ENCODE peak calls at places on chromosome 4, in four cellular contexts. N is tibial nerve, F is fibroblast of lung, K is neural progenitor cell. X is an unnamed sample.

GRCh38 chr4:107125496-107125895 is 89.4 kb upstream of the DKK2 start:
- DNase-seq in K (no peak), N (no peak), F (no peak), X (no peak)

GRCh38 chr4:95293014-95293413 is 255.8 kb downstream of the UNC5C start:
- DNase-seq in F (peak; percentile 44), K (no peak), N (no peak), X (no peak)

GRCh38 chr4:87266986-87267385 is 46.6 kb upstream of the KLHL8 start:
- DNase-seq in K (no peak), N (no peak), F (no peak), X (no peak)

GRCh38 chr4:85807247-85807915 is 332.4 kb downstream of the ARHGAP24 start:
- DNase-seq in N (no peak), F (peak; percentile 59), K (no peak), X (no peak)

GRCh38 chr4:3212391-3213100 is 36.4 kb upstream of the MSANTD1 start:
- DNase-seq in N (no peak), F (no peak), K (no peak), X (no peak)

GRCh38 chr4:97498875-97499274 is 644.4 kb downstream of the STPG2 start:
- DNase-seq in K (no peak), N (no peak), F (no peak), X (no peak)

GRCh38 chr4:15003441-15003890 is 1.2 kb downstream of the CPEB2 start:
- DNase-seq in F (no peak), K (peak; percentile 63), N (no peak), X (no peak)

GRCh38 chr4:160194716-160195115 is 1091.8 kb downstream of the RAPGEF2 start:
- DNase-seq in K (no peak), F (no peak), N (no peak), X (no peak)

GRCh38 chr4:60805500-60806313 is 394.4 kb upstream of the ADGRL3 start:
- DNase-seq in F (peak; percentile 61), K (peak; percentile 59), N (no peak), X (no peak)

GRCh38 chr4:8534129-8534528 is 46.1 kb upstream of the GPR78 start:
- DNase-seq in K (no peak), F (peak; percentile 15), N (no peak), X (no peak)

GRCh38 chr4:76830612-76831474 is 67.1 kb downstream of the SOWAHB start:
- DNase-seq in N (peak; percentile 28), F (peak; percentile 87), K (peak; percentile 50), X (peak; percentile 64)

GRCh38 chr4:139670765-139671164 is 5.1 kb downstream of the MGST2 start:
- DNase-seq in N (no peak), K (no peak), F (no peak), X (no peak)

GRCh38 chr4:32148120-32148666 is 1428.0 kb downstream of the PCDH7 start:
- DNase-seq in N (no peak), K (peak; percentile 23), F (peak; percentile 65), X (no peak)

GRCh38 chr4:53788011-53788410 is 196.7 kb upstream of the LNX1 start:
- DNase-seq in N (no peak), K (no peak), F (no peak), X (no peak)

GRCh38 chr4:137635596-137635995 is 103.3 kb upstream of the PCDH18 start:
- DNase-seq in K (peak; percentile 47), F (peak; percentile 63), N (no peak), X (no peak)

GRCh38 chr4:175702703-175703102 is 109.4 kb downstream of the GPM6A start:
- DNase-seq in N (no peak), K (no peak), F (no peak), X (no peak)

GRCh38 chr4:146192060-146192459 is 16.5 kb downstream of the LSM6 start:
- DNase-seq in N (peak; percentile 39), K (no peak), F (peak; percentile 24), X (no peak)

GRCh38 chr4:13642576-13642975 is 15.1 kb upstream of the BOD1L1 start:
- DNase-seq in K (no peak), F (peak; percentile 61), N (peak; percentile 37), X (no peak)

GRCh38 chr4:170122252-170122651 is 32.5 kb upstream of the AADAT start:
- DNase-seq in F (no peak), K (no peak), N (no peak), X (no peak)

GRCh38 chr4:46386570-46386969 is 3.4 kb downstream of the GABRA2 start:
- DNase-seq in K (peak; percentile 38), F (no peak), N (no peak), X (no peak)

GRCh38 chr4:188434686-188435085 is 295.4 kb downstream of the TRIML1 start:
- DNase-seq in F (no peak), N (no peak), K (no peak), X (no peak)

GRCh38 chr4:105135746-105136145 is 10.9 kb upstream of the TET2 start:
- DNase-seq in F (no peak), N (no peak), K (no peak), X (no peak)

GRCh38 chr4:86653237-86653865 is 59.2 kb downstream of the PTPN13 start:
- DNase-seq in N (no peak), K (no peak), F (no peak), X (no peak)

GRCh38 chr4:100428051-100428450 is 89.8 kb downstream of the EMCN start:
- DNase-seq in K (no peak), N (no peak), F (no peak), X (no peak)

GRCh38 chr4:142265536-142265935 is 580.6 kb downstream of the INPP4B start:
- DNase-seq in N (no peak), K (no peak), F (peak; percentile 81), X (peak; percentile 11)

GRCh38 chr4:88522702-88523324 is 763 bp downstream of the PYURF start:
- DNase-seq in N (peak; percentile 9), K (peak; percentile 53), F (peak; percentile 55), X (no peak)

GRCh38 chr4:55444822-55445221 is 49.1 kb downstream of the TMEM165 start:
- DNase-seq in K (peak; percentile 24), F (peak; percentile 61), N (no peak), X (no peak)

GRCh38 chr4:182560358-182560757 is 317.2 kb downstream of the TENM3 start:
- DNase-seq in K (peak; percentile 94), N (no peak), F (peak; percentile 23), X (no peak)

GRCh38 chr4:33625762-33626161 is 2618.6 kb downstream of the ARAP2 start:
- DNase-seq in F (peak; percentile 3), K (peak; percentile 6), N (no peak), X (no peak)

GRCh38 chr4:165877291-165877690 is 4.3 kb downstream of the TLL1 start:
- DNase-seq in F (no peak), K (no peak), N (no peak), X (no peak)

GRCh38 chr4:25401066-25401465 is 24.0 kb downstream of the ANAPC4 start:
- DNase-seq in N (no peak), K (no peak), F (no peak), X (no peak)

DNA sequence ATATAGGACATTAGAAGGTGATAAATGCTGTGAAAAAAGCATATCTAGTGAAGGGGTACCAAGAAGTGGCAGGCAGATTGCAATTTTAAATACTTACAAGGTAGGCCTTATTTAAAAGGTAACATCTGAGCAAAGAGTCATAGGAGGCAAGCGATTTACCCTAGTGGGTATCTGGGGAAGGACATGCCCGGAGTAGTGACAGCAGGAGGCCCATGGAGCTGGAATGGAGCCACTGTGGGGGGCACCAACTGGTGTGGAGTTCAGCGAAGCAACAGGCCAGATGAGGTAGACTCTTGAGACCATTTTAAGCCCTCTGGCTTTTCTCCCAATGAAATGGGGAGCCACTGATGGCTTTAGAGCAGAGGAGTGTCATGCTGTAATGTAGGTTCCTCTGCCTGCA is 37.3 kb downstream of the SEC24D start:
- DNase-seq in N (no peak), K (no peak), F (no peak), X (no peak)
- TF ChIP-seq CTCF in N (no peak), K (peak; percentile 30), F (peak; percentile 4), X (peak; percentile 23)

DNA sequence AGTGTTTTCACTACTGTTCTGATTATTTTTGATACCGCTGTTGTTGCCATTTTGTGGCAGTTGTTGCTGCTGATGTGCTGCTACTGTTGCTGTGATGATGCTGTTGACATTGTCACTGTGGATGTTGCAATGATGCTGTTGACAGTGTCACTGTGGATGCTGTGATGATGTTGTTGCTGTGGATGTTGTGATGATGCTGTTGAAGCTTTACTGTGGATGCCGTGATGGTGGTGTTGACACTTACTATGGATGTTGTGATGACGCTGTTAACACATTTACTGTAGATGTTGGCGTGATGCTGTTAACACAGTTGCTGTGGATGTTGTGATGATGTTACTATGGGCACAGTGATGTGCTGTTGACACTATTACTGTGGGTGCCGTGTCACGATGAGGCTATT is 180.3 kb downstream of the EVC2 start:
- DNase-seq in K (no peak), N (no peak), F (no peak), X (no peak)
- H3K4me3 ChIP-seq in K (no peak overlapping the region), N (no peak overlapping the region), F (no peak overlapping the region), X (no peak overlapping the region)

GRCh38 chr4:27318740-27319139 is 458.1 kb downstream of the STIM2 start:
- DNase-seq in N (no peak), F (peak; percentile 12), K (peak; percentile 72), X (no peak)
- TF ChIP-seq CTCF in N (no peak), F (peak; percentile 24), K (peak; percentile 68), X (peak; percentile 63)

DNA sequence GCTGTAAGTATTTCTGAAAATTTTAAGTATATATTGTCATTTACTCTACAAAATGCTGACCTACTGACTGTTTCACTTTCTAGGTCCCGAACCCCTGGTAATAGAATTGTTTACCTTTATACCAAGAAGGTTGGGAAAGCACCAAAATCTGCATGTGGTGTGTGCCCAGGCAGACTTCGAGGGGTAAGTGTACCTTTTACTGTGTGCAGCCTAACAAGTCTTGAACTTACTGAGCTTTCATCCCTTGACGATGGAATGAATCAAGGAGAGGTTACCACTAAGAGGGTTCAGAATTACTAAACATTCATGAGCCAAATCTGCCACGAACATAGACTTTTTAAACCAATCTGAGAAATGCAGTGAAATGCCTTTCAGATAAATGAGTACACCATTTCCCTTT is 1.6 kb downstream of the RPL34 start:
- DNase-seq in F (no peak), N (no peak), K (no peak), X (no peak)
- H3K4me3 ChIP-seq in F (peak overlapping the region; percentile 85), N (no peak overlapping the region), K (peak overlapping the region; percentile 87), X (no peak overlapping the region)

GRCh38 chr4:180947421-180947820 is 1295.8 kb upstream of the TENM3 start:
- DNase-seq in N (no peak), K (peak; percentile 11), F (peak; percentile 85), X (no peak)
- TF ChIP-seq CTCF in N (no peak), K (peak; percentile 28), F (peak; percentile 20), X (peak; percentile 32)

DNA sequence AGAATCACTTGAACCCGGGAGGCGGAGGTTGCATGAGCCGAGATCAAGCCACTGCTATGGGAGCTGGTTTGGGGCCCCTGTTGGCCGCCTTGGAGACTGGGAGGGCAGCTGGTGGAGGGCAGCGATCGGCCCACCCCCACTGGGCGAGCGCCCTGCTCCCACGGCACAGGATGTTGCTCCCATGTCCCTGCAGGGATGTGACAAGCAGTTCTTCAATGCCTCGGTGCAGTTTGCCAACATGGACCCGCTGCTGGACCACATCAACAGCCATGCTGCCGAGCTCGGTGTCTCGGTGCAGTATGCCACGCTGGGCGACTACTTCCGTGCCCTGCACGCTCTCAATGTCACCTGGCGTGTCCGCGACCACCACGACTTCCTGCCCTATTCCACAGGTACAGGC is 19.4 kb downstream of the MAN2B2 start:
- DNase-seq in F (no peak), N (no peak), K (no peak), X (no peak)
- H3K4me3 ChIP-seq in F (no peak overlapping the region), N (no peak overlapping the region), K (no peak overlapping the region), X (no peak overlapping the region)

GRCh38 chr4:6709230-6710114 is at the start of gene MRFAP1L1:
- DNase-seq in N (peak; percentile 97), K (peak; percentile 100), F (peak; percentile 98), X (peak; percentile 80)
- TF ChIP-seq CTCF in N (no peak), K (peak; percentile 30), F (no peak), X (peak; percentile 27)

X was measured in BJ.